ENCODE peak calls at places on chromosome 12, in seven cellular contexts. S is body of pancreas, A is HCT116, J is mucosa of descending colon, T is GM12865, B is GM06990, Y is suprapubic skin. Z is an unnamed sample.

GRCh38 chr12:83889745-83890144 is 1022.9 kb downstream of the SLC6A15 start:
- DNase-seq in T (no peak), J (no peak), Y (no peak), A (no peak), B (no peak), S (no peak), Z (no peak)

GRCh38 chr12:27151479-27151878 is 69.1 kb upstream of the C12orf71 start:
- DNase-seq in S (no peak), T (no peak), A (no peak), J (no peak), Y (no peak), B (no peak), Z (no peak)

GRCh38 chr12:63805704-63806672 is 26.3 kb downstream of the RXYLT1 start:
- DNase-seq in B (no peak), J (no peak), T (no peak), S (no peak), Y (no peak), A (no peak), Z (no peak)

GRCh38 chr12:132236930-132237771 is 92.2 kb downstream of the GALNT9 start:
- DNase-seq in S (no peak), B (no peak), Y (no peak), J (no peak), A (no peak), T (no peak), Z (no peak)

GRCh38 chr12:26623136-26623535 is 209.9 kb downstream of the ITPR2 start:
- DNase-seq in A (no peak), B (no peak), S (no peak), Y (no peak), T (no peak), J (no peak), Z (no peak)

GRCh38 chr12:25241171-25242020 is 9.3 kb downstream of the KRAS start:
- DNase-seq in S (no peak), B (no peak), T (peak; percentile 64), A (peak; percentile 18), J (no peak), Y (no peak), Z (no peak)

GRCh38 chr12:47839214-47839613 is 19.5 kb upstream of the HDAC7 start:
- DNase-seq in B (no peak), Y (no peak), A (no peak), T (no peak), S (no peak), J (no peak), Z (no peak)

GRCh38 chr12:53217049-53217929 is 10.2 kb upstream of the ITGB7 start:
- DNase-seq in T (no peak), B (no peak), J (peak; percentile 86), A (no peak), Y (no peak), S (no peak), Z (no peak)

GRCh38 chr12:46473634-46474201 is 101.1 kb upstream of the SLC38A2 start:
- DNase-seq in S (peak; percentile 53), J (peak; percentile 66), T (peak; percentile 46), B (peak; percentile 35), Y (no peak), A (peak; percentile 87), Z (no peak)

GRCh38 chr12:4119157-4119761 is 154.3 kb upstream of the CCND2 start:
- DNase-seq in B (peak; percentile 78), J (no peak), S (no peak), A (no peak), T (peak; percentile 96), Y (no peak), Z (peak; percentile 93)

GRCh38 chr12:130577348-130577747 is 138.8 kb downstream of the RIMBP2 start:
- DNase-seq in B (no peak), J (no peak), Y (no peak), A (no peak), S (no peak), T (no peak), Z (no peak)

GRCh38 chr12:109775172-109775881 is 57.9 kb downstream of the TRPV4 start:
- DNase-seq in T (peak; percentile 65), B (peak; percentile 30), S (peak; percentile 83), Y (no peak), J (peak; percentile 65), A (no peak), Z (no peak)

GRCh38 chr12:127253797-127254196 is 1013.2 kb upstream of the TMEM132C start:
- DNase-seq in Y (no peak), T (no peak), A (no peak), B (no peak), J (no peak), S (no peak), Z (no peak)

GRCh38 chr12:127260531-127260930 is 1006.4 kb upstream of the TMEM132C start:
- DNase-seq in S (no peak), J (no peak), Y (no peak), B (no peak), T (no peak), A (no peak), Z (no peak)

GRCh38 chr12:127254420-127254955 is 1012.5 kb upstream of the TMEM132C start:
- DNase-seq in S (no peak), T (no peak), B (no peak), J (no peak), A (no peak), Y (no peak), Z (no peak)

GRCh38 chr12:127260959-127261358 is 1006.0 kb upstream of the TMEM132C start:
- DNase-seq in S (no peak), T (no peak), A (no peak), Y (no peak), J (no peak), B (no peak), Z (no peak)

DNA sequence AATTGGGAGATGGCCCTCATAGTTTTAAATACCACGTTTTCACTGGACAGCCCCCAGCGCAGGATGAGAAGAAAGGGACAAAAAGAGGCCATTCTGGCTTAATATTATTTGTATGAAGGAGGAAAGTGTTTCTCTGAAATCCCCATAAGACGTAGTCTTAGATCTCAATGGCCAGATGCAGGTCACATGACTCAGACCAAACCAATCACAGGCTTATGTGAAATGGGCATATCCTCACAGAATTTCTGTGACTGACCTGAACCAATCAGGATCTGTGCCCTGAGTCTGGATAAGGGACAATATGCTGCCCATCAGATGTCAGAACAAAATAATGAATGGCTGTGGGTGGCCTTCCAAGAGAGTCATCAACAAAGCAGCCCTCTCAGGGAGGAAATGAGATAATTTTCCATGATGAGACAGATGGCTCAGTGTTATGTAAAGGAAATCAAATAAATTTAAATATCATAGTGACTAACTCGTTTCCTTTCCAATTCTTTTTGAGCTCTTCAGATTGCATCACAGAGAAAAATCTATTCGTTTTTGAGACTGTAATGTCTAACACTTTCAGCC is 1009.5 kb upstream of the TMEM132C start:
- DNase-seq in Y (no peak), A (no peak), B (no peak), S (no peak), J (no peak), T (no peak), Z (no peak)
- TF ChIP-seq CTCF in Y (no peak), A (no peak), B (no peak), S (no peak), J (no peak), T (no peak), Z (no peak)

DNA sequence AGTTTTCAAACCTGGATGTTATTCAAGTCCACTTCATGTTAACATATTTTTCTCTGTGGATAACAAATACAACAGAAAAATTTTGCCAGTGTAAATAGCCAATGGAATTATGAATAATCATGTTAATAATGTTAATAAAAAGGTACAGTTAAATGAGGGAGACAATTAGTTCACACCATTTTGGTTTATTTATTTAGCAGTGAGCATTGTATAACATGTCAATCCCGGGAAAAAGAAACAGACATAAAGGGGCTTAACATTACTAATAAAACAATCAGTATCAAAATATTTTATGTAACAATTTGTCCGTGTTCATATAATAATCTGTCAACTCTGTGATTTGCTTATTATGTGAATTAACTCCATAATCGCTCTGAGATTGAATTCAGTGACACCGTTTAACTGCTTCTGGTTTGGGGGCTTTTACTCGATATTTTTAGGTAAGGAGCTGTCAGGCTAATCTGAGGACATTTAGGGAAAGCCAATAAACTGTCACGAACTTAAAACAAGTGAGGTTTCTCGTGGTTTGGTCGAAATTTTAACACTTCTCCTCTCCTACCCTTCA is 95.9 kb upstream of the HMGA2 start:
- DNase-seq in S (no peak), T (no peak), B (no peak), Y (no peak), A (no peak), J (no peak), Z (no peak)
- H3K4me3 ChIP-seq in S (no peak overlapping the region), T (no peak overlapping the region), B (no peak overlapping the region), Y (no peak overlapping the region), A (peak overlapping the region; percentile 57), J (no peak overlapping the region), Z (no peak overlapping the region)

GRCh38 chr12:94601972-94602517 is 48.3 kb downstream of the TMCC3 start:
- DNase-seq in T (no peak), A (no peak), B (no peak), Y (no peak), J (no peak), S (no peak), Z (no peak)
- TF ChIP-seq CTCF in T (no peak), A (no peak), B (no peak), Y (no peak), J (no peak), S (no peak), Z (no peak)

DNA sequence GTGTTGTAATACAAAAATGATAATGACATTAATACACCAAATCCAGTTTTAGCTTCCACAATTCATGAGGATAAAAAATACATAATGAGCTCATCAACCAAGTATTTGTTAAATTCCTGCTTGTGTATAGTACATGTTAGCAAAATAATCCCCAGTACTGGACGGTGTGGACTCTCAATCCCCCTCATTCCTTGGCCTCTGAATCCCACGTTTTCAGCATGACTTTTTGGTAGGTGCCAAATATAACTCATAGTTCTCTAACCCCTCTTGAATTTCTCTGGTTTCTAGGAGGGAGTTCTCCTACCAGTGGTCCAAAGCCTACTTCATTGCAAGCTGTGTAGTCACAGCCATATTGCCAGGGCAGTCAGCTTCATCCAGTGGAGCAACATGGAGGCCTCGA is 41.4 kb upstream of the EPS8 start:
- DNase-seq in A (no peak), S (no peak), B (no peak), Y (no peak), T (no peak), J (no peak), Z (no peak)
- H3K4me3 ChIP-seq in A (no peak overlapping the region), S (no peak overlapping the region), B (no peak overlapping the region), Y (no peak overlapping the region), T (no peak overlapping the region), J (no peak overlapping the region), Z (no peak overlapping the region)